ENCODE peak calls at places on chromosomes 11 and 22, in ten cellular contexts. F is LNCaP clone FGC; Z is NB4; V is CD8-positive, alpha-beta T cell; D is astrocyte of the spinal cord; Q is AG10803; J is mesenchymal stem cell; B is heart right ventricle; L is mesendoderm; U is spleen. I is an unnamed sample.

GRCh38 chr22:40199852-40200251 is 22.1 kb downstream of the TNRC6B start:
- DNase-seq in U (no peak), L (no peak), Z (no peak), J (no peak), D (no peak), B (no peak), V (no peak), Q (no peak), F (no peak), I (no peak)

GRCh38 chr11:104402812-104403521 is 239.0 kb upstream of the PDGFD start:
- DNase-seq in B (no peak), V (no peak), Q (no peak), L (peak), Z (peak), J (no peak), D (no peak), U (no peak), F (no peak), I (no peak)

GRCh38 chr22:19055801-19056200 is 66.4 kb downstream of the DGCR2 start:
- DNase-seq in B (no peak), F (no peak), D (no peak), J (no peak), U (peak), L (no peak), V (no peak), Z (no peak), Q (no peak), I (no peak)

GRCh38 chr11:42407379-42407778 is 904.4 kb upstream of the API5 start:
- DNase-seq in J (no peak), F (peak), L (peak), V (no peak), D (no peak), Z (peak), B (no peak), U (no peak), Q (no peak), I (peak)

GRCh38 chr11:59186130-59186594 is 14.2 kb downstream of the DTX4 start:
- DNase-seq in U (no peak), F (no peak), D (no peak), Z (peak), J (no peak), B (peak), Q (no peak), L (peak), V (peak), I (peak)

GRCh38 chr22:47631571-47632102 is 869.2 kb downstream of the TBC1D22A start:
- DNase-seq in V (no peak), J (no peak), Z (no peak), L (no peak), U (no peak), Q (no peak), F (peak), D (no peak), B (no peak), I (no peak)

GRCh38 chr11:85626496-85626895 is 648 bp downstream of the DLG2 start:
- DNase-seq in L (no peak), Q (no peak), D (no peak), F (no peak), U (no peak), Z (no peak), V (no peak), J (no peak), B (no peak), I (no peak)

GRCh38 chr11:65524747-65525658 is at the start of gene SCYL1:
- DNase-seq in D (peak), F (no peak), Z (peak), J (peak), U (peak), L (peak), B (peak), Q (peak), V (peak), I (peak)

GRCh38 chr11:68354181-68354872 is 41.9 kb downstream of the LRP5 start:
- DNase-seq in Z (no peak), J (peak), L (peak), D (peak), F (peak), U (no peak), V (no peak), B (peak), Q (peak), I (peak)

GRCh38 chr22:39234157-39234793 is 10.5 kb downstream of the PDGFB start:
- DNase-seq in B (peak), F (no peak), J (peak), Z (no peak), V (no peak), Q (no peak), D (peak), L (peak), U (no peak), I (peak)

GRCh38 chr22:24410110-24410856 is 17.1 kb upstream of the ADORA2A start:
- DNase-seq in F (no peak), Z (peak), J (peak), B (no peak), L (no peak), U (no peak), V (no peak), D (peak), Q (no peak), I (no peak)

GRCh38 chr11:2801711-2802388 is 83.7 kb downstream of the CDKN1C start:
- DNase-seq in J (no peak), Q (no peak), F (no peak), L (no peak), B (peak), Z (no peak), D (no peak), U (peak), V (no peak), I (no peak)

GRCh38 chr22:40418366-40419201 is 48.2 kb downstream of the SGSM3 start:
- DNase-seq in Q (no peak), B (no peak), L (no peak), Z (no peak), D (no peak), V (no peak), J (no peak), U (peak), F (no peak), I (no peak)

GRCh38 chr22:29306830-29307657 is 594 bp downstream of the GAS2L1 start:
- DNase-seq in V (peak), L (peak), F (no peak), U (peak), Q (peak), D (peak), Z (peak), J (peak), B (peak), I (peak)

GRCh38 chr11:7547091-7547490 is 33.3 kb downstream of the PPFIBP2 start:
- DNase-seq in U (no peak), F (no peak), B (no peak), J (no peak), L (no peak), D (no peak), Z (no peak), Q (no peak), V (no peak), I (no peak)

GRCh38 chr22:32619614-32620426 is 145.2 kb downstream of the FBXO7 start:
- DNase-seq in J (peak), B (peak), F (no peak), Q (peak), Z (no peak), V (no peak), L (no peak), D (peak), U (peak), I (peak)

GRCh38 chr11:3135491-3136440 is 29.3 kb downstream of the OSBPL5 start:
- DNase-seq in J (no peak), B (peak), F (no peak), L (peak), Q (no peak), U (peak), D (no peak), V (no peak), Z (peak), I (no peak)

GRCh38 chr11:69080361-69080973 is 31.7 kb downstream of the TPCN2 start:
- DNase-seq in U (no peak), Q (peak), Z (peak), F (no peak), D (peak), L (no peak), V (peak), B (no peak), J (peak), I (no peak)

GRCh38 chr11:71400216-71400615 is 48.0 kb downstream of the DHCR7 start:
- DNase-seq in D (no peak), V (no peak), Q (no peak), B (no peak), F (no peak), J (no peak), U (no peak), Z (no peak), L (no peak), I (no peak)

GRCh38 chr11:91199866-91200265 is 977.0 kb upstream of the CHORDC1 start:
- DNase-seq in B (no peak), L (peak), U (no peak), Q (no peak), D (peak), F (no peak), Z (no peak), J (no peak), V (no peak), I (peak)

GRCh38 chr11:68414457-68415221 is 45.9 kb upstream of the PPP6R3 start:
- DNase-seq in V (no peak), U (no peak), Z (no peak), J (no peak), F (no peak), L (no peak), D (no peak), Q (no peak), B (no peak), I (no peak)

GRCh38 chr11:68402355-68403031 is 58.1 kb upstream of the PPP6R3 start:
- DNase-seq in B (no peak), F (no peak), V (no peak), J (no peak), L (peak), D (no peak), Z (no peak), Q (no peak), U (no peak), I (no peak)

GRCh38 chr22:47659467-47660302 is 897.2 kb downstream of the TBC1D22A start:
- DNase-seq in V (no peak), B (no peak), U (no peak), D (no peak), F (no peak), Z (no peak), J (no peak), L (peak), Q (no peak), I (no peak)

GRCh38 chr11:90669094-90669493 is 446.2 kb upstream of the CHORDC1 start:
- DNase-seq in Q (no peak), V (no peak), F (no peak), Z (no peak), D (no peak), J (no peak), U (no peak), L (no peak), B (no peak), I (no peak)

GRCh38 chr11:108518581-108518980 is 20.4 kb upstream of the POGLUT3 start:
- DNase-seq in B (no peak), V (no peak), L (peak), U (no peak), Q (no peak), F (no peak), Z (no peak), D (no peak), J (no peak), I (no peak)

GRCh38 chr22:20141186-20142077 is 9.4 kb downstream of the CCDC188 start:
- DNase-seq in B (no peak), U (no peak), V (no peak), F (no peak), Z (no peak), J (peak), L (peak), Q (peak), D (peak), I (peak)

GRCh38 chr11:2258501-2259465 is 11.6 kb downstream of the ASCL2 start:
- DNase-seq in J (no peak), F (no peak), D (no peak), B (no peak), L (no peak), Z (no peak), V (no peak), U (peak), Q (no peak), I (no peak)

DNA sequence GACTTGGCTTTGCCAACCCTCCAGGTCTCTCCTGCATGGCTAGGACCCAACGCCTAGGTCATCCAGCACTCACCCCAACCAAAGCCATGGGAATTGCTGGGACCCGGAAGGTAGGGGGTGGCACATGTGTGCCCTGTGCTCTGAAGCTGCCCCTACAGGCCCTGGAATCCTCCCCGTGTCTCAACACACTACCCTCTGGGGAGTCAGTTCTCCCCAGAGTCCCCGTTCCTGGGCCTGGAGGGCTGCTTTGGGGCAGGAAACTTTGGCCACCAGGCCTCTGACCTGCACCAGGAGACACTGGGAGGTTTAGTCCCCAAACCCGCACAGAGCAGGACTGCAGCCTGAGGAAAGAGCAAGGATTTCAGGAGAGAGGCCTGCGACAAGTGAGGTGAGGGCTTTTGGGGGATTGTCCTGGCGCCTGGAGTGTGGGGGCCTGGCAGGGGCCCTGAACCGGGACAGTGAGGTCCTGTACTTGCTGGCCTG is 495 bp upstream of the IFITM1 start:
- DNase-seq in B (peak), U (peak), Z (peak), L (peak), F (no peak), D (no peak), J (no peak), Q (no peak), V (no peak), I (no peak)
- H3K4me3 ChIP-seq in B (peak), U (peak), Z (peak), L (no peak), F (no peak), D (no peak), J (no peak), Q (peak), V (peak), I (peak)

GRCh38 chr11:16598032-16598431 is 140.4 kb upstream of the C11orf58 start:
- DNase-seq in U (no peak), J (no peak), D (no peak), L (no peak), B (no peak), F (no peak), Z (no peak), V (no peak), Q (no peak), I (no peak)

GRCh38 chr11:16596231-16596630 is 142.2 kb upstream of the C11orf58 start:
- DNase-seq in J (no peak), L (no peak), D (no peak), V (no peak), U (no peak), B (no peak), Q (no peak), Z (no peak), F (no peak), I (no peak)

GRCh38 chr11:16603890-16604783 is 134.3 kb upstream of the C11orf58 start:
- DNase-seq in Z (no peak), V (no peak), B (peak), D (peak), L (peak), Q (no peak), U (peak), F (no peak), J (peak), I (peak)

GRCh38 chr11:16603245-16603644 is 135.2 kb upstream of the C11orf58 start:
- DNase-seq in Q (no peak), V (no peak), L (peak), D (no peak), Z (no peak), F (no peak), U (no peak), B (no peak), J (peak), I (no peak)

GRCh38 chr11:16598906-16599305 is 139.5 kb upstream of the C11orf58 start:
- DNase-seq in J (no peak), F (no peak), V (no peak), Z (no peak), U (no peak), B (no peak), L (no peak), D (no peak), Q (no peak), I (no peak)
- H3K4me3 ChIP-seq in J (no peak), F (no peak), V (no peak), Z (no peak), U (no peak), B (no peak), L (no peak), D (no peak), Q (no peak), I (no peak)

DNA sequence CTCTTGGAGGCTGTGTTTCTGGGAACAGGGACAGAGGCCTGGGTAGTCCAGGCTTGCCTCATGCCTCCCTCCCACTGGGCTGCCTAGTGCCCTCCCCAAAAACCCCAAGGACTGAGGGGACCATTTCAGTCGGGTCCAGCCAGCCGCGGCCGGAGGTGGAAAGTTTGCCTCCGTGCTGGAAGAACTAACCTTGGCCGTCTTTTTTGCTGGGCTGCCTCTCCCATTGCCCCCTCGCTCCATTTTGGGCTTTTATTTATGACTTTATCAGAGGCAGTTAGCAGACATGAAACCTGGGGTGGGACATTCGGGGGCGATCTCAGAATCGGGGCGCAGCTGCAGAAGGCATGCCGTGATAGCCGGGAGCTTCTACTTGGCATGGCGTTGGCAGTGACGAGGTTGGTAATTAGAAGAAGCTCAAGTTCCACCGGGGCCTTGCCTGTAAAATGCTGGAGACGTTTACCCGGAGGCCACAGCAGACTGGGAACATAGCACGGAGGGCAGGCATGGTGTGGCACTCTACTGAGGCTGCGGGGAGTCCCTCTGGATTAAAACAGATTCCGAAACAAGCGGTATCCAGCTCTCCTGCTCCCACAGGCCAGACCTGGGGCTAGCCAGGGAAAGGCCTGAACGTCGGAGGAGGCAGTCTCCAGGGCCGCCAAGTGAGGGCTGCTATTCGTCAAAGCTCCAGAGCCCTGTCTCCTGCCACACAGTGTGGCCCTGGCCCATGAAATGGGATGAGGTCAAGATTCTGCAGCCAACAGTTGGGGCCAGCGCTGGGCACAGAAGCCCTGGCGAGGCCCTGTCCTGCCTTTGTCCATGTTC is 76.4 kb upstream of the PPARA start:
- DNase-seq in B (peak), F (no peak), U (peak), Q (no peak), V (no peak), Z (peak), D (peak), L (no peak), J (peak), I (peak)
- H3K4me3 ChIP-seq in B (peak), F (peak), U (peak), Q (peak), V (no peak), Z (peak), D (peak), L (no peak), J (peak), I (peak)

GRCh38 chr11:57499413-57499982 is 16.0 kb downstream of the SLC43A1 start:
- DNase-seq in J (peak), V (no peak), F (peak), L (peak), Q (peak), U (peak), Z (peak), D (peak), B (peak), I (peak)

GRCh38 chr11:57500526-57500925 is 15.0 kb downstream of the SLC43A1 start:
- DNase-seq in J (no peak), F (no peak), U (no peak), B (peak), D (no peak), L (no peak), Q (no peak), V (no peak), Z (no peak), I (no peak)

GRCh38 chr11:57500926-57501325 is 14.6 kb downstream of the SLC43A1 start:
- DNase-seq in F (no peak), J (no peak), V (no peak), Z (no peak), L (no peak), U (no peak), Q (no peak), B (no peak), D (no peak), I (no peak)

GRCh38 chr11:57498540-57498939 is 17.0 kb downstream of the SLC43A1 start:
- DNase-seq in F (no peak), L (no peak), V (no peak), B (no peak), U (no peak), D (no peak), J (no peak), Z (no peak), Q (no peak), I (no peak)

GRCh38 chr11:57499983-57500461 is 15.5 kb downstream of the SLC43A1 start:
- DNase-seq in U (no peak), V (no peak), Z (no peak), D (no peak), Q (no peak), J (no peak), B (no peak), F (no peak), L (no peak), I (no peak)
- H3K4me3 ChIP-seq in U (peak), V (no peak), Z (no peak), D (peak), Q (peak), J (peak), B (peak), F (peak), L (no peak), I (peak)

DNA sequence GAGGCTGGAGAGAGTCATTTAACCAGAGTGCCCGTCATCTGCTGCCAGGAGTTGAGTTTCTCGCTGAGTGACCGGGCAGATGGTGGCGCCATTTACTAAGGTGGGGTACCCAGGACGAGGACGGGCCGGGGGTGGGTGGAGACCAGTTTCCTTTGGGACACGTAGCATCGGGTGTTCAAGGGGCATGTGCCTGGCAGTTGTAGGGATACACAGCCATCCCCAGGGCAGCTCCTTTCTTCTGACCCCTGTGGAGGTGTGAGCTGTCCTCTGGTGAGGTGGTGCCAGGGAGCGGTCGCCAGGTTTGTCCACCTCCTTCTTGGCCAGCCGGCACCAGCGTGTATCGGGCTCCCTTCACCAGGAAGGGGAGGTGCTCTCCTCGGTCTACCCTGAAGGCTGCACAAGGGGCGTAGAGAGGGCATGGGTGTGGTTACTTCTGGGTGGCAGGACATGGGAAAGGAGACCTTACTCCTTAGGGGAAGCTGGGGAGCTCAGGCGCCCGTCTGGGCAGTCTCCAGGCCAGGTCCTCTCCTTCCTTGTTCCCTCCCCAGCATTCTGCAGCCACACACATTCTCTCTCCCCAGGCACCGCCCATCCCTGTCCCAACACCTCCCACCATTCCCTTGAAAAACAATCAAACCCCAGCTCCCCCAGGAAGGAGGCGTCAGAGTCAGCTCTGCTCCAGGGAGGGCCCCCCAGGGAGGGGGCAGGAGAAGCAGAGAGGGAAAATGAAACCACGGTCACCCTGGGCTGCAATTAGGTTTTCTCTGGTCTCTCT is 10.3 kb upstream of the MB start:
- DNase-seq in L (peak), J (peak), U (no peak), B (peak), V (peak), Z (peak), Q (peak), F (peak), D (peak), I (peak)
- H3K4me3 ChIP-seq in L (peak), J (peak), U (peak), B (peak), V (peak), Z (peak), Q (peak), F (peak), D (peak), I (peak)

GRCh38 chr11:118922745-118923627 is 2.7 kb downstream of the BCL9L start:
- DNase-seq in F (no peak), L (no peak), Z (no peak), B (no peak), U (peak), J (peak), V (no peak), Q (no peak), D (no peak), I (no peak)
- H3K4me3 ChIP-seq in F (peak), L (no peak), Z (no peak), B (peak), U (peak), J (peak), V (peak), Q (peak), D (peak), I (peak)

I was measured in fibroblast of pulmonary artery.